ENCODE peak calls at places on chromosomes 6 and 20, in four cellular contexts. A is tibial artery, T is A549, S is iPS-NIHi11. D is an unnamed sample.

GRCh38 chr6:16414205-16414604 is 175.8 kb downstream of the GMPR start:
- DNase-seq in S (no peak), T (no peak), A (no peak), D (no peak)

GRCh38 chr6:148170286-148170685 is 172.4 kb upstream of the SASH1 start:
- DNase-seq in T (no peak), A (no peak), S (no peak), D (no peak)

GRCh38 chr20:45157977-45158376 is 16.7 kb upstream of the PI3 start:
- DNase-seq in A (no peak), T (peak), S (no peak), D (no peak)

GRCh38 chr6:135159531-135159930 is 21.6 kb upstream of the MYB start:
- DNase-seq in S (no peak), A (no peak), T (no peak), D (no peak)

GRCh38 chr6:149371154-149371553 is 28.9 kb upstream of the SUMO4 start:
- DNase-seq in A (no peak), S (no peak), T (no peak), D (no peak)

GRCh38 chr6:3285732-3286131 is 27.0 kb downstream of the PSMG4 start:
- DNase-seq in T (no peak), A (peak), S (no peak), D (no peak)

GRCh38 chr6:46491789-46492547 is 719 bp upstream of the RCAN2 start:
- DNase-seq in T (peak), A (peak), S (peak), D (peak)

GRCh38 chr6:136682292-136682691 is 110.0 kb downstream of the MAP3K5 start:
- DNase-seq in T (no peak), S (no peak), A (no peak), D (no peak)

GRCh38 chr6:14857501-14857900 is 388.4 kb upstream of the JARID2 start:
- DNase-seq in S (no peak), A (no peak), T (no peak), D (peak)

GRCh38 chr20:43832961-43833360 is 81.7 kb upstream of the TOX2 start:
- DNase-seq in A (no peak), T (no peak), S (no peak), D (no peak)

GRCh38 chr20:18066421-18067333 is 9.0 kb upstream of the OVOL2 start:
- DNase-seq in S (no peak), T (no peak), A (no peak), D (no peak)

GRCh38 chr6:1678201-1678600 is 68.5 kb downstream of the FOXC1 start:
- DNase-seq in A (no peak), S (no peak), T (no peak), D (no peak)